ENCODE peak calls at places on chromosome 5, in nine cellular contexts. I is stimulated activated CD8-positive, alpha-beta memory T cell treated with anti-CD3 and anti-CD28 coated beads, Interleukin-4, amount 100 ng/mL, for 24 hours; T is activated CD4-positive, alpha-beta T cell treated with anti-CD3 and anti-CD28 coated beads, Interleukin-2, amount 50 U/mL, for 1 hour; N is HEK293T; Z is CD14-positive monocyte; J is iris pigment epithelial cell; R is choroid plexus epithelial cell; O is kidney epithelial cell; D is stimulated activated CD4-positive, alpha-beta T cell treated with anti-CD3 and anti-CD28 coated beads, Interleukin-4, amount 100 ng/mL, for 4 hours. B is an unnamed sample.

GRCh38 chr5:131406997-131407638 is 143.3 kb downstream of the CDC42SE2 start:
- DNase-seq in T (no peak), J (no peak), N (no peak), D (no peak), I (no peak), O (no peak), R (no peak), Z (no peak), B (no peak)

GRCh38 chr5:135596788-135597187 is 18.0 kb upstream of the CXCL14 start:
- DNase-seq in N (no peak), J (no peak), Z (no peak), T (no peak), O (no peak), I (no peak), D (no peak), R (no peak), B (no peak)

GRCh38 chr5:144028058-144028457 is 142.4 kb downstream of the YIPF5 start:
- DNase-seq in D (no peak), O (no peak), N (no peak), Z (no peak), J (peak; percentile 84), R (peak; percentile 63), T (no peak), I (no peak), B (no peak)

GRCh38 chr5:86977185-86977584 is 290.5 kb upstream of the RASA1 start:
- DNase-seq in D (no peak), R (no peak), Z (no peak), I (no peak), O (no peak), N (no peak), J (no peak), T (no peak), B (no peak)

GRCh38 chr5:159178978-159179377 is 30.4 kb downstream of the RNF145 start:
- DNase-seq in J (peak; percentile 99), I (no peak), Z (no peak), R (peak; percentile 99), D (peak; percentile 17), N (no peak), T (no peak), O (peak; percentile 88), B (no peak)

GRCh38 chr5:58722160-58722559 is 139.3 kb downstream of the RAB3C start:
- DNase-seq in R (no peak), J (no peak), N (no peak), O (no peak), D (no peak), T (no peak), I (no peak), Z (no peak), B (no peak)

GRCh38 chr5:8827701-8828100 is 718.2 kb downstream of the SEMA5A start:
- DNase-seq in J (peak; percentile 41), N (no peak), O (no peak), Z (no peak), R (peak; percentile 54), I (no peak), T (no peak), D (no peak), B (no peak)

GRCh38 chr5:41636605-41637004 is 126.2 kb upstream of the PLCXD3 start:
- DNase-seq in N (peak; percentile 37), D (no peak), T (no peak), I (no peak), Z (no peak), O (no peak), J (peak; percentile 43), R (peak; percentile 69), B (no peak)

GRCh38 chr5:6029811-6030271 is 348.5 kb downstream of the MED10 start:
- DNase-seq in R (no peak), T (no peak), Z (no peak), D (no peak), N (no peak), O (no peak), J (no peak), I (no peak), B (no peak)

GRCh38 chr5:131436081-131436480 is 172.2 kb downstream of the CDC42SE2 start:
- DNase-seq in N (no peak), O (no peak), D (no peak), J (peak; percentile 19), T (no peak), Z (no peak), R (no peak), I (no peak), B (no peak)

GRCh38 chr5:52989025-52989780 is at the start of gene ITGA2:
- DNase-seq in R (peak; percentile 54), J (peak; percentile 69), D (peak; percentile 30), Z (peak; percentile 48), N (peak; percentile 68), I (no peak), O (no peak), T (peak; percentile 8), B (peak; percentile 68)

GRCh38 chr5:138585228-138585627 is 10.0 kb upstream of the HSPA9 start:
- DNase-seq in D (no peak), O (no peak), I (no peak), N (no peak), R (no peak), T (no peak), J (no peak), Z (no peak), B (no peak)

GRCh38 chr5:179536676-179537075 is 13.7 kb upstream of the RUFY1 start:
- DNase-seq in D (no peak), I (no peak), J (no peak), R (no peak), N (no peak), T (no peak), O (no peak), Z (no peak), B (no peak)